ENCODE peak calls at places on chromosomes 2 and 18, in four cellular contexts. E is fibroblast of lung, S is IMR-90, G is testis. O is an unnamed sample. For H3K4me1, the result is how much of the 10 kb centered on the place peaks cover.

GRCh38 chr2:208040199-208041171 is 15.2 kb upstream of the PLEKHM3 start:
- DNase-seq in E (peak), S (peak), G (peak), O (peak)

GRCh38 chr2:20148841-20149702 is 75.9 kb downstream of the SDC1 start:
- DNase-seq in E (peak), S (peak), G (no peak), O (no peak)

GRCh38 chr2:204967199-204967995 is 422.1 kb downstream of the PARD3B start:
- DNase-seq in E (peak), S (no peak), G (no peak), O (no peak)

GRCh38 chr2:219309278-219309677 is at the start of gene PTPRN:
- DNase-seq in E (peak), S (peak), G (no peak), O (no peak)

GRCh38 chr18:57446322-57446721 is 11.1 kb downstream of the ONECUT2 start:
- DNase-seq in E (no peak), S (peak), G (peak), O (no peak)

GRCh38 chr2:128510701-128511100 is 192.0 kb upstream of the HS6ST1 start:
- DNase-seq in E (peak), S (peak), G (no peak), O (no peak)

GRCh38 chr2:128410758-128411215 is 92.1 kb upstream of the HS6ST1 start:
- DNase-seq in E (no peak), S (no peak), G (no peak), O (no peak)

GRCh38 chr2:219018726-219019125 is 22.6 kb downstream of the CFAP65 start:
- DNase-seq in E (no peak), S (no peak), G (no peak), O (no peak)

GRCh38 chr2:230382108-230382507 is 33.9 kb upstream of the SP100 start:
- DNase-seq in E (no peak), S (no peak), G (no peak), O (no peak)

GRCh38 chr2:236754234-236754924 is 184.8 kb downstream of the ACKR3 start:
- DNase-seq in E (no peak), S (no peak), G (no peak), O (no peak)

GRCh38 chr2:172848549-172848948 is 112.9 kb downstream of the RAPGEF4 start:
- DNase-seq in E (no peak), S (no peak), G (no peak), O (no peak)

GRCh38 chr2:37317746-37318145 is 6.9 kb downstream of the PRKD3 start:
- DNase-seq in E (no peak), S (no peak), G (no peak), O (no peak)

GRCh38 chr2:27916293-27917015 is 25.9 kb downstream of the BABAM2 start:
- DNase-seq in E (no peak), S (no peak), G (no peak), O (no peak)

GRCh38 chr2:86751778-86752177 is 31.7 kb downstream of the RMND5A start:
- DNase-seq in E (no peak), S (no peak), G (no peak), O (no peak)

GRCh38 chr18:56021136-56021813 is 433.3 kb upstream of the TCF4 start:
- DNase-seq in E (no peak), S (peak), G (no peak), O (no peak)

GRCh38 chr18:48975817-48976649 is 25.3 kb upstream of the SMAD7 start:
- DNase-seq in E (peak), S (peak), G (peak), O (peak)

GRCh38 chr2:138615257-138615656 is 113.7 kb downstream of the SPOPL start:
- DNase-seq in E (peak), S (peak), G (no peak), O (no peak)

GRCh38 chr2:35292269-35292668 is 1063.3 kb upstream of the CRIM1 start:
- DNase-seq in E (no peak), S (no peak), G (no peak), O (no peak)

GRCh38 chr2:64913357-64913869 is 75.8 kb upstream of the SLC1A4 start:
- DNase-seq in E (no peak), S (no peak), G (no peak), O (no peak)

GRCh38 chr18:64019922-64020756 is 50.3 kb downstream of the SERPINB8 start:
- DNase-seq in E (no peak), S (no peak), G (no peak), O (no peak)

GRCh38 chr2:43105586-43106562 is 120.5 kb downstream of the ZFP36L2 start:
- DNase-seq in E (peak), S (peak), G (peak), O (peak)

GRCh38 chr2:9336534-9337354 is 86.6 kb downstream of the ITGB1BP1 start:
- DNase-seq in E (peak), S (peak), G (no peak), O (peak)

GRCh38 chr18:12061685-12062084 is 32.0 kb upstream of the ANKRD62 start:
- DNase-seq in E (no peak), S (no peak), G (no peak), O (no peak)

GRCh38 chr18:75658330-75658729 is 230.8 kb upstream of the SMIM21 start:
- DNase-seq in E (no peak), S (no peak), G (no peak), O (no peak)

GRCh38 chr18:75660932-75661331 is 233.4 kb upstream of the SMIM21 start:
- DNase-seq in E (no peak), S (no peak), G (no peak), O (no peak)

GRCh38 chr18:75654928-75655745 is 227.6 kb upstream of the SMIM21 start:
- DNase-seq in E (no peak), S (no peak), G (peak), O (peak)

GRCh38 chr18:75659535-75660023 is 232.1 kb upstream of the SMIM21 start:
- DNase-seq in E (no peak), S (no peak), G (no peak), O (no peak)

GRCh38 chr18:75656035-75656434 is 228.5 kb upstream of the SMIM21 start:
- DNase-seq in E (no peak), S (no peak), G (no peak), O (no peak)
- H3K27ac ChIP-seq in E (no peak), S (no peak), G (no peak), O (no peak)

GRCh38 chr2:239220976-239221375 is 179.8 kb downstream of the HDAC4 start:
- DNase-seq in E (no peak), S (no peak), G (no peak), O (peak)
- H3K4me1 ChIP-seq in E (under half), S (under half), G (half or more), O (under half)

GRCh38 chr18:79797518-79798345 is at the start of gene KCNG2:
- DNase-seq in E (peak), S (no peak), G (no peak), O (no peak)
- TF ChIP-seq CTCF in E (no peak), S (peak), G (no peak), O (no peak)

DNA sequence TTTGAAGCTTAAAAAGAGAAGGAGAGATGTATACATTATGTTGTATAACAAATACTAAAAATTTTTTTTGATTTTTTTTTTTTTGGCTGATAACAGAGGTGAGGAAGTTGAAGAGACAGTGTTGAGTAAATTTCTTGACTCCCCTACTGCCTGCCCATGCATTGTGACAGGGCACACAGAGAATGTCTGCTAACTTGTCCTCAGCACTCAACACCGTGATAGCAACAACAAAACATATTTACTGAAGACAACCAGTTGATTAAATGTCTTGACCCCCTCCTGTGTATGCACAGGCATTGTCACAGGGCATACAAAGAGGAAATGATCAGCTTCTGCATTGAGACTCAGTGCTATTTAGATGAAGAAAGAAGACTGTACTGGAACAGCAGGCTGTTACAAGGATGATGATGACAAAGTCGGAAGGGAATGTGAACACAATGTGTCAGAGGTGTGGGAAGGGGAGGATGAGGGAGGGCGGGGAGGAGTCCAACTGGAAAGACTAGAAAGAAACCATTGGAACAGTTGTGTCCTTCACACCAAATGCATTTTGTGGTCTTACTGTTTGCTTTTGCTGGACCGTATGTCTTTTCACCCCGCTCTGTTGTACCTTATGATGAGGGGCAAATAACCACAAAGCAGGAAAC is 89.5 kb downstream of the CERS6 start:
- DNase-seq in E (peak), S (peak), G (no peak), O (no peak)
- H3K27ac ChIP-seq in E (no peak), S (no peak), G (no peak), O (no peak)

GRCh38 chr2:33086400-33087015 is 139.8 kb downstream of the LTBP1 start:
- DNase-seq in E (peak), S (peak), G (no peak), O (no peak)
- H3K4me1 ChIP-seq in E (under half), S (under half), G (under half), O (under half)

DNA sequence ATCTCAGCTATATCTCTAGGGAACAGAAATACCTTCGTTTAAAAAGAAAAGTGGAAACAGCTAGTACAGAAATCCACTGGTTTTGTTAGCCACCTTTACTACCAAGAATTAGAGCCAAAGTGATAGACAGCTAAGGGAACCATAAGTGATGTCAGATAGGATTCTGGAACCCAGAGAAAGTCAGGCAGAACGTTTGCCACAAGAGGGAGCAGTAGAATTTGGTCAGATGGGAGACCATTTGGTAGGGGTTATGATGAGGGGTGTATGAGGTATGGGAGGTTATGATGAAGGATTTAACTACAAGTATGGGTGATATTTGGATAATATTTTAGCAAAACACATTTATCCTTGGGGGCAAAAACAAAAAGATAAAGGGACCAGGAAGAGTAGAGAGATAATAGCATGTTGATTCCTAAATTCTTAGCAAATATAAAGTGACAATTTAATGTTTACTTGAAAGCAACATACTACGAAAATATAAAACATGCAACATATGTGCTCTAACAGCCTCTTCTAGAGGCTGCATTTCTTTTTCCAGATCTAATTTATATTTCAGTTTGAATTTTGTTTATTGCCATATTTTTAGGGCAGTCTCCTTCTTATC is 3.3 kb downstream of the SLC8A1 start:
- DNase-seq in E (peak), S (peak), G (peak), O (no peak)
- TF ChIP-seq CTCF in E (peak), S (peak), G (no peak), O (no peak)

GRCh38 chr2:106115665-106116064 is 78.4 kb downstream of the UXS1 start:
- DNase-seq in E (no peak), S (no peak), G (no peak), O (no peak)

GRCh38 chr2:106116248-106116647 is 77.9 kb downstream of the UXS1 start:
- DNase-seq in E (no peak), S (no peak), G (no peak), O (no peak)

GRCh38 chr2:106115250-106115649 is 78.9 kb downstream of the UXS1 start:
- DNase-seq in E (peak), S (peak), G (no peak), O (no peak)

GRCh38 chr2:106111882-106112571 is 82.1 kb downstream of the UXS1 start:
- DNase-seq in E (no peak), S (no peak), G (no peak), O (no peak)

DNA sequence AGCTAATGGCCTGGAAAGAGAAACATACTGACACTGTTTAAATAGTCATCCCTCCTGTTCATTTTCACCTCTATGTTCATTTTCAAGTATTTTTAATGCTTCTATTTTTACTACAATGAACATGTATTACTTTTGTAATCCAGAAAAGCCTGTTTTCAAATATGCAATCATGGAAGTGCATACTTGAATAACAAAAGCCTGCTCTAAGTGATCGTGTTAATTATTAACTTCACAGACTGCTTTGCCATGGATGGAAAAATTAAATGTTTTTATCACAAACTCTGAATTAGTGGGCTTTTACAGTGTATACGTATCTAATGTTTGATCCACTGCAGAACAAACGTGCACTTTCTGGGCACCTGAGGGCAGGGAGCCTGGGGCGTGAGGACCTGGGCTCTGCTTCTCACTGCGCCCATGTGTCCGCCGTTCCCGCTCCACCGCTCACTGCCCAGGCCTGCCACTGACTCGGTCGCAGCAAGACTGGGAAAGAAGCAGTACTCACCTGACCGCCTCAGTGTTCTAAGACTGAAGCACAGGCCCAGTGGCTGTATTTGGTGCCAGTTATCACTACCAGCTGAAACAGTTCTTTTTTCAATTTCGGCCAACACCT is 80.6 kb downstream of the UXS1 start:
- DNase-seq in E (no peak), S (no peak), G (no peak), O (no peak)
- H3K27ac ChIP-seq in E (no peak), S (no peak), G (no peak), O (no peak)

DNA sequence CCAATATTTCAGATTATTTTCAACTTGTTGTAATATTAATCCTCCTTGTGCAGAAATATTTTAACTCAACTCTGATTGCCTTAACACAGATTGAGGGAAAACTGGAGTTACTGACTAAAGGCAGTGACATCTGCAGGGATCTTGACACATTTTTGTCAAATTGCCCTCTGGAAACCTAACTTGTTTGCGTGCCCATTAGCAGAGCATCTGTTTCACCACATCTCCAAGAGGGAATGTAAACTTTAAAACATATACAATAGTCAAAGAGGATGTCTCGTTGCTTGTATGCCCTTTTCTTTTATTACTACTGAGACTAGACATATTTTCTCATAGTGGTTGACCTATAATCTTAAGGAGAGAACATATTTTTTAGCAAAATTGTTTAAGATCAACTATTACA is 14.2 kb downstream of the INPP1 start:
- DNase-seq in E (no peak), S (peak), G (no peak), O (no peak)
- H3K4me1 ChIP-seq in E (under half), S (under half), G (under half), O (under half)

GRCh38 chr2:134491022-134491421 is 227.8 kb downstream of the TMEM163 start:
- DNase-seq in E (no peak), S (no peak), G (peak), O (no peak)

GRCh38 chr2:134490535-134490934 is 228.3 kb downstream of the TMEM163 start:
- DNase-seq in E (no peak), S (no peak), G (no peak), O (no peak)

GRCh38 chr2:134489732-134490384 is 228.9 kb downstream of the TMEM163 start:
- DNase-seq in E (no peak), S (no peak), G (no peak), O (no peak)

GRCh38 chr2:134493797-134494196 is 225.0 kb downstream of the TMEM163 start:
- DNase-seq in E (no peak), S (no peak), G (no peak), O (no peak)

GRCh38 chr2:134491796-134492441 is 226.9 kb downstream of the TMEM163 start:
- DNase-seq in E (no peak), S (no peak), G (no peak), O (no peak)
- TF ChIP-seq CTCF in E (peak), S (no peak), G (no peak), O (no peak)

GRCh38 chr2:140814141-140814540 is 1316.7 kb downstream of the LRP1B start:
- DNase-seq in E (no peak), S (no peak), G (no peak), O (no peak)
- H3K27ac ChIP-seq in E (no peak), S (no peak), G (no peak), O (no peak)

O was measured in ovary.